ENCODE peak calls at places on chromosomes 13 and 19, in seven cellular contexts. X is SK-N-SH, D is GM12891, L is HepG2, H is H1, B is K562, W is GM12878. R is an unnamed sample.

GRCh38 chr13:92767468-92767867 is 459.1 kb upstream of the GPC6 start:
- DNase-seq in W (no peak), H (no peak), B (no peak), L (no peak), X (no peak), D (no peak), R (no peak)

GRCh38 chr13:42883771-42884170 is 102.4 kb downstream of the FAM216B start:
- DNase-seq in W (no peak), D (no peak), L (no peak), B (no peak), X (peak), H (peak), R (no peak)

GRCh38 chr19:52566588-52566987 is 3.5 kb upstream of the ZNF701 start:
- DNase-seq in B (no peak), D (no peak), L (no peak), W (no peak), X (no peak), H (no peak), R (no peak)

GRCh38 chr13:97004096-97004876 is 10.0 kb upstream of the OXGR1 start:
- DNase-seq in H (no peak), W (no peak), L (peak), B (no peak), X (no peak), D (no peak), R (no peak)

GRCh38 chr13:20495087-20496023 is 30.3 kb downstream of the CRYL1 start:
- DNase-seq in X (peak), B (peak), D (peak), H (peak), L (peak), W (peak), R (no peak)

GRCh38 chr13:73467103-73467502 is 408.3 kb downstream of the KLF5 start:
- DNase-seq in H (no peak), W (no peak), B (no peak), X (no peak), D (no peak), L (no peak), R (no peak)

GRCh38 chr13:52926971-52927370 is 78.5 kb upstream of the PCDH8 start:
- DNase-seq in D (no peak), H (no peak), X (no peak), W (no peak), B (no peak), L (no peak), R (no peak)

GRCh38 chr13:48410199-48410598 is 2.7 kb downstream of the LPAR6 start:
- DNase-seq in D (no peak), L (no peak), B (no peak), W (no peak), X (no peak), H (no peak), R (no peak)

GRCh38 chr13:86986448-86986847 is 684.7 kb upstream of the SLITRK5 start:
- DNase-seq in B (no peak), X (no peak), D (no peak), H (no peak), L (peak), W (no peak), R (no peak)

GRCh38 chr13:44230736-44231135 is 142.9 kb upstream of the SERP2 start:
- DNase-seq in B (no peak), X (no peak), H (no peak), W (no peak), D (no peak), L (no peak), R (no peak)

GRCh38 chr19:45809643-45810159 is 5.4 kb downstream of the RSPH6A start:
- DNase-seq in L (no peak), B (peak), X (no peak), W (no peak), D (no peak), H (no peak), R (no peak)

GRCh38 chr13:29684441-29684840 is 89.0 kb upstream of the SLC7A1 start:
- DNase-seq in L (no peak), X (no peak), W (no peak), D (no peak), B (no peak), H (no peak), R (no peak)

GRCh38 chr19:55273978-55274707 is 5.8 kb downstream of the HSPBP1 start:
- DNase-seq in D (no peak), W (no peak), B (no peak), X (no peak), H (no peak), L (no peak), R (no peak)

GRCh38 chr13:78137404-78138142 is 218.9 kb upstream of the EDNRB start:
- DNase-seq in X (peak), D (no peak), B (peak), W (peak), L (peak), H (peak), R (peak)

GRCh38 chr19:29211562-29212416 is 1.2 kb downstream of the UQCRFS1 start:
- DNase-seq in L (peak), B (peak), X (peak), D (no peak), H (no peak), W (no peak), R (no peak)

GRCh38 chr13:44516771-44517170 is 59.4 kb downstream of the TSC22D1 start:
- DNase-seq in W (no peak), D (no peak), H (no peak), X (no peak), L (no peak), B (no peak), R (no peak)

GRCh38 chr19:35612224-35612558 is 344 bp upstream of the HAUS5 start:
- DNase-seq in L (no peak), D (no peak), B (no peak), X (no peak), W (no peak), H (no peak), R (no peak)

GRCh38 chr13:105774739-105775460 is 760.6 kb downstream of the EFNB2 start:
- DNase-seq in L (peak), W (no peak), B (no peak), X (no peak), H (no peak), D (no peak), R (no peak)

GRCh38 chr13:105773241-105773640 is 762.2 kb downstream of the EFNB2 start:
- DNase-seq in W (no peak), B (no peak), X (no peak), L (no peak), H (no peak), D (no peak), R (no peak)

GRCh38 chr13:105773887-105774538 is 761.4 kb downstream of the EFNB2 start:
- DNase-seq in D (no peak), B (no peak), H (no peak), X (no peak), L (peak), W (no peak), R (no peak)

GRCh38 chr13:105783261-105783660 is 752.2 kb downstream of the EFNB2 start:
- DNase-seq in X (no peak), W (no peak), D (no peak), L (no peak), H (no peak), B (no peak), R (no peak)

DNA sequence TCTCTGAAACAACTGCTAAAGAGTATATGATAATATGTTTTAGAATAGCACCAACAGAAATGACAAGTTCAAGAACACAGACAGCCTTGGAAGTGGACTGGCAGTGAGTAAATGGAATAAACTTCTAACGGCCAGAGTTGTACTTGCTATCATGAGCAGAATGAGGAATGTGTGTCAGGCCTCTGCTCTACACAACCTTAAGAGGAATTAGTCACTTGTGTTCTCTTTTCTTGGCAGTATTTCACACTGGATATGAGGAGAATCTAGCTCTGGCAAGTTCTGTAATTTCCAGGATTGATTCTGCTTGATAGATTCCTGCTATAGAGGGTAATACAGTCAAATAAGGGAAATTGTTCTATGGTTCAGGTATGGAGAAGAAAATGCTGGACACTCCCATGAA is 757.3 kb downstream of the EFNB2 start:
- DNase-seq in D (no peak), X (no peak), H (no peak), L (no peak), W (no peak), B (no peak), R (no peak)
- TF ChIP-seq TAF1 in D (no peak), X (no peak), H (no peak), L (no peak), W (no peak), B (no peak), R (no peak)

GRCh38 chr19:34217952-34218817 is 36.2 kb upstream of the GARRE1 start:
- DNase-seq in W (peak), B (peak), X (peak), L (no peak), D (no peak), H (no peak), R (no peak)

GRCh38 chr19:34222386-34222785 is 32.0 kb upstream of the GARRE1 start:
- DNase-seq in D (no peak), W (no peak), H (no peak), B (no peak), X (no peak), L (no peak), R (no peak)

GRCh38 chr19:34218818-34219164 is 35.6 kb upstream of the GARRE1 start:
- DNase-seq in W (no peak), D (no peak), L (no peak), B (no peak), H (no peak), X (no peak), R (no peak)

GRCh38 chr19:34224996-34225658 is 29.2 kb upstream of the GARRE1 start:
- DNase-seq in L (no peak), D (no peak), X (no peak), W (no peak), H (no peak), B (no peak), R (no peak)

DNA sequence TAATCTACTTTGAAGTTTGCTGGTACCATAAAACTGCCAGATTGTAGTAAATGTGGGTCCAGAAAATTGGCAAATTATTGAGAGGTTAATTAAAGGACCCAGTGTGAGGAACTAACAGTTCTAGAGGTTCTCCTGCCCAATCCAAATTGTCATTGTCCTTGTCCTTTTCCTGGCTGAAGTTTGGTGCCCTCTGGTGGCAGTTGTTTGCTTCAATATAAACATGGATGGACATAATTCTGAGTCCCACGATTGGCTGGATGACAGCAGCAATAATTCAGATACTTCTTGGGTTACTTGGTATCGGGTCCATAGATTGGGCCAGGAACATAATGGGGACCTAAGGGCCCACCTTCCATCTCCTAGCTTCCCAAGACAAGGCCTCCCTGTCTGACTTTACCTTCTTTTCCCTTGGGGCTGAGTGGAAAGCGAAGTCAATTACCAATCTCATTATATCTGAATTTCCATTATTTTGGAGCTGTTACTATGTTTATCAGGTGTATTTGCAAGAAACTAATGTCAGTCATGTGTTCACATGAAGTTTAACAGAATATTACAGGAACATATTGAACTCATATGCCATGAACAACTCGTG is 33.8 kb upstream of the GARRE1 start:
- DNase-seq in B (peak), L (peak), D (no peak), H (peak), X (peak), W (no peak), R (no peak)
- TF ChIP-seq TAF1 in B (no peak), L (no peak), D (no peak), H (no peak), X (no peak), W (no peak), R (no peak)

GRCh38 chr19:38047048-38047435 is 140.0 kb downstream of the SIPA1L3 start:
- DNase-seq in W (no peak), X (no peak), B (no peak), D (no peak), L (no peak), H (no peak), R (no peak)
- TF ChIP-seq TAF1 in W (no peak), X (no peak), B (no peak), D (no peak), L (no peak), H (no peak), R (no peak)

DNA sequence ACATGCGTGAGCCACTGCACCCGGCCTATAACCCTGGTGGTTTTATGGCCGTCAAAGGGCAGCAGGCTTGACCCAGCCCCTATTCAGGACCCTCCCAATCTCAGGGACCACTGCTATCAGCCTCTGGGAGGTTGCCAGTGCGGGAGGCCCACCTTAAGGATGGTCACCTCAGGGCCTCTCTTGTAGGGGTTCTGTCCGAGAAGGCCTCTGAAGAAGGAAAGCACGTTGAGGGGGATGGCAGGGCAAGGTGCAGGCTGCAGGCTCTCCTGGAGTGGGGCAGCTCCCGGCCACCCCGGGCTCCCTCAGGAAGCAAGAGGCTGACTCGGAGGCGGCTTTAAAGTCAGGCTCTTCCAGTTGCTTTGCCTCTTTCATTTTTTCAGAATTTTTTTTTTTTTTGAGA is 6.0 kb upstream of the GRTP1 start:
- DNase-seq in H (peak), D (no peak), X (no peak), B (no peak), L (no peak), W (no peak), R (no peak)
- TF ChIP-seq TAF1 in H (no peak), D (no peak), X (no peak), B (no peak), L (no peak), W (no peak), R (no peak)

GRCh38 chr19:47760632-47760999 is 15.3 kb downstream of the NOP53 start:
- DNase-seq in H (no peak), B (no peak), D (no peak), W (no peak), L (no peak), X (no peak), R (no peak)

GRCh38 chr19:47761566-47761965 is 16.2 kb downstream of the NOP53 start:
- DNase-seq in W (no peak), L (no peak), H (no peak), B (no peak), X (no peak), D (no peak), R (no peak)

GRCh38 chr19:47765522-47766358 is 12.8 kb upstream of the SELENOW start:
- DNase-seq in B (peak), H (peak), X (peak), L (peak), D (no peak), W (no peak), R (no peak)

GRCh38 chr19:47762151-47762550 is 16.4 kb upstream of the SELENOW start:
- DNase-seq in L (no peak), B (no peak), D (no peak), X (no peak), H (no peak), W (no peak), R (no peak)

GRCh38 chr19:47762615-47763308 is 15.7 kb upstream of the SELENOW start:
- DNase-seq in W (no peak), B (no peak), L (no peak), H (no peak), X (no peak), D (no peak), R (no peak)
- TF ChIP-seq TAF1 in W (no peak), B (no peak), L (no peak), H (no peak), X (no peak), D (no peak), R (no peak)

DNA sequence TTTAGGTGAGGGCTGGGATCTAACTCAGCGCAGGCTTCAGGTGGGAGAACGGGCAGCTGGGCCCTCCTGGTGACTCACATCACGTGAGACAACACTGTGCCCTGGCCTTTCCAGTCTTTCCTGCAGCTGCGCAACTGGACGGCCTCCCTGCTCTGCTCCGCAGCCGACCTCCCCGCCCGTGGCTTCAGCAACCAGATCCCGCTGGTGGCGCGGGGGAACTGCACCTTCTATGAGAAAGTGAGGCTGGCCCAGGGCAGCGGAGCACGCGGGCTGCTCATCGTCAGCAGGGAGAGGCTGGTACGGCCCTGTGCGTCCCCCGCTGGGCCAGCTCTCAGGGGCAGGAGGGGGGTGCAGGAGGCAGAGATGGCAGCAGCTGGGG is 8.8 kb downstream of the SPPL2B start:
- DNase-seq in D (no peak), L (peak), X (peak), H (peak), B (no peak), W (no peak), R (no peak)
- TF ChIP-seq TAF1 in D (no peak), L (no peak), X (no peak), H (no peak), B (no peak), W (no peak), R (no peak)

DNA sequence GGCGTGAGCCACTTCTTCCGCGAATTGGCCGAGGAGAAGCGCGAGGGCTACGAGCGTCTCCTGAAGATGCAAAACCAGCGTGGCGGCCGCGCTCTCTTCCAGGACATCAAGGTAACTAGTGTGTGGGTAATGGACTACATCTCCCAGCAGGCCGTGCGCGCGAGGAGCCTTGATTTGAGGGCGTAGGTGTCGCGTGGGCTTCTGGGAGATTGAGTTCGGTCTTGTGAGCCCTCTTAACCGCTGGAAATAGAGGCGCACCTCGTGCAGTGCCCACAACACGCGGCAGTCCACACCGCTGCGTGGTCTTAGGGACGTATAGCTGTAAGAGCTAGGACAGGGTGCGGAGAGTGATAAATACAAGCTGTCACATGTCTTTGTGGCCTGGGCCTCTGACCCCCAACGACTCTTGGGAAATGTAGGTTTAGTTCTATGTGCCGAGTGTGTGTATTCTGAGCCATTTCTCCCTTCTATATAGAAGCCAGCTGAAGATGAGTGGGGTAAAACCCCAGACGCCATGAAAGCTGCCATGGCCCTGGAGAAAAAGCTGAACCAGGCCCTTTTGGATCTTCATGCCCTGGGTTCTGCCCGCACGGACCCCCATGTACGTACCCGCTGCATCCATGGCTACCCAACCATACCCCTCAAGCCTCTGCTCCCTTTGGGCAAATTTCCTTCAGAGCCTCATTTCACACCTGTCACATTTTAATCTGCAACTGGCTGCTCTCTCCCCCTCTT is 864 bp downstream of the FTL start:
- DNase-seq in B (peak), L (peak), H (peak), X (peak), W (peak), D (peak), R (no peak)
- TF ChIP-seq TAF1 in B (peak), L (no peak), H (peak), X (no peak), W (no peak), D (no peak), R (no peak)

GRCh38 chr13:33743438-33744368 is 74.2 kb upstream of the RFC3 start:
- DNase-seq in W (peak), H (no peak), X (no peak), D (no peak), L (peak), B (no peak), R (no peak)

GRCh38 chr13:33742321-33742720 is 75.6 kb upstream of the RFC3 start:
- DNase-seq in D (no peak), L (no peak), H (no peak), W (no peak), B (no peak), X (no peak), R (no peak)

GRCh38 chr13:33746867-33747266 is 71.1 kb upstream of the RFC3 start:
- DNase-seq in W (no peak), H (no peak), X (no peak), D (no peak), L (no peak), B (no peak), R (no peak)

GRCh38 chr13:33745370-33746324 is 72.3 kb upstream of the RFC3 start:
- DNase-seq in B (no peak), W (no peak), L (no peak), D (no peak), X (no peak), H (no peak), R (no peak)

GRCh38 chr13:33744589-33745369 is 73.2 kb upstream of the RFC3 start:
- DNase-seq in B (no peak), X (no peak), D (no peak), H (no peak), L (no peak), W (no peak), R (no peak)
- TF ChIP-seq TAF1 in B (no peak), X (no peak), D (no peak), H (no peak), L (no peak), W (no peak), R (no peak)

GRCh38 chr13:23642110-23642509 is 71.9 kb downstream of the TNFRSF19 start:
- DNase-seq in W (no peak), X (no peak), H (no peak), B (no peak), L (no peak), D (no peak), R (no peak)

GRCh38 chr13:23639672-23640275 is 69.6 kb downstream of the TNFRSF19 start:
- DNase-seq in W (no peak), X (no peak), D (no peak), L (no peak), B (no peak), H (no peak), R (no peak)

GRCh38 chr13:23634897-23635296 is 64.7 kb downstream of the TNFRSF19 start:
- DNase-seq in W (no peak), D (no peak), X (no peak), L (no peak), H (no peak), B (no peak), R (no peak)

GRCh38 chr13:23636360-23636759 is 66.1 kb downstream of the TNFRSF19 start:
- DNase-seq in D (no peak), W (no peak), B (no peak), X (no peak), L (no peak), H (no peak), R (no peak)

GRCh38 chr13:23637813-23638212 is 67.6 kb downstream of the TNFRSF19 start:
- DNase-seq in W (no peak), B (no peak), L (no peak), H (no peak), X (no peak), D (no peak), R (no peak)
- TF ChIP-seq TAF1 in W (no peak), B (no peak), L (no peak), H (no peak), X (no peak), D (no peak), R (no peak)